ENCODE peak calls at places on chromosomes 2 and 18, in six cellular contexts. L, H, O, Y, K and Q are unnamed samples.

GRCh38 chr18:9951022-9951859 is 37.4 kb downstream of the VAPA start:
- DNase-seq in L (peak; percentile 43), H (peak; percentile 55), O (no peak), Y (no peak), K (peak; percentile 67), Q (no peak)

GRCh38 chr18:71887509-71887908 is 656.6 kb downstream of the CBLN2 start:
- DNase-seq in L (no peak), H (no peak), O (no peak), Y (no peak), K (no peak), Q (no peak)

GRCh38 chr2:53202063-53202462 is 565.5 kb upstream of the CHAC2 start:
- DNase-seq in L (peak; percentile 59), H (peak; percentile 54), O (peak; percentile 24), Y (no peak), K (peak; percentile 47), Q (no peak)

GRCh38 chr2:27133195-27133875 is 1.1 kb downstream of the PREB start:
- DNase-seq in L (no peak), H (no peak), O (no peak), Y (no peak), K (no peak), Q (no peak)

GRCh38 chr18:21735452-21736015 is 5.1 kb upstream of the MIB1 start:
- DNase-seq in L (no peak), H (no peak), O (peak; percentile 89), Y (no peak), K (peak; percentile 61), Q (no peak)

GRCh38 chr2:35510641-35511040 is 844.9 kb upstream of the CRIM1 start:
- DNase-seq in L (no peak), H (no peak), O (no peak), Y (no peak), K (peak; percentile 1), Q (no peak)

GRCh38 chr2:206856474-206856873 is 82.8 kb upstream of the CPO start:
- DNase-seq in L (peak; percentile 2), H (no peak), O (no peak), Y (no peak), K (peak; percentile 73), Q (no peak)

GRCh38 chr2:17303054-17303453 is 215.2 kb downstream of the RAD51AP2 start:
- DNase-seq in L (no peak), H (no peak), O (no peak), Y (no peak), K (peak; percentile 64), Q (no peak)

GRCh38 chr18:8501044-8501443 is 108.2 kb upstream of the RAB12 start:
- DNase-seq in L (no peak), H (no peak), O (no peak), Y (no peak), K (no peak), Q (no peak)

GRCh38 chr2:18834341-18834740 is 245.0 kb upstream of the NT5C1B start:
- DNase-seq in L (no peak), H (no peak), O (no peak), Y (no peak), K (peak; percentile 35), Q (no peak)

GRCh38 chr2:178531161-178531560 is 50.9 kb downstream of the PLEKHA3 start:
- DNase-seq in L (no peak), H (no peak), O (no peak), Y (no peak), K (no peak), Q (no peak)

GRCh38 chr2:117716505-117716904 is 98.0 kb upstream of the DDX18 start:
- DNase-seq in L (no peak), H (no peak), O (no peak), Y (no peak), K (no peak), Q (no peak)

GRCh38 chr18:47930086-47930843 is at the start of gene SMAD2:
- DNase-seq in L (no peak), H (peak; percentile 60), O (peak; percentile 87), Y (peak; percentile 23), K (peak; percentile 48), Q (no peak)

GRCh38 chr2:206443735-206444527 is 599 bp downstream of the ADAM23 start:
- DNase-seq in L (no peak), H (no peak), O (no peak), Y (no peak), K (peak; percentile 7), Q (peak; percentile 66)

GRCh38 chr2:7661532-7661931 is 744.3 kb downstream of the RNF144A start:
- DNase-seq in L (no peak), H (no peak), O (no peak), Y (no peak), K (no peak), Q (no peak)

GRCh38 chr2:160224060-160224459 is 24.0 kb upstream of the ITGB6 start:
- DNase-seq in L (peak; percentile 71), H (peak; percentile 84), O (no peak), Y (no peak), K (peak; percentile 96), Q (peak; percentile 55)

GRCh38 chr18:22871809-22872525 is 61.2 kb upstream of the RBBP8 start:
- DNase-seq in L (no peak), H (no peak), O (no peak), Y (no peak), K (peak; percentile 5), Q (no peak)

GRCh38 chr2:208999911-209000310 is 423.9 kb upstream of the MAP2 start:
- DNase-seq in L (no peak), H (no peak), O (no peak), Y (no peak), K (no peak), Q (no peak)

GRCh38 chr2:111116843-111117665 is 3.7 kb upstream of the BCL2L11 start:
- DNase-seq in L (no peak), H (peak; percentile 75), O (peak; percentile 90), Y (no peak), K (peak; percentile 43), Q (peak; percentile 52)

GRCh38 chr2:111119004-111119846 is 1.5 kb upstream of the BCL2L11 start:
- DNase-seq in L (no peak), H (no peak), O (peak; percentile 67), Y (no peak), K (no peak), Q (peak; percentile 40)

GRCh38 chr2:111118455-111119003 is 2.2 kb upstream of the BCL2L11 start:
- DNase-seq in L (no peak), H (no peak), O (peak; percentile 55), Y (no peak), K (no peak), Q (no peak)

GRCh38 chr2:111116016-111116746 is 4.5 kb upstream of the BCL2L11 start:
- DNase-seq in L (no peak), H (no peak), O (no peak), Y (no peak), K (no peak), Q (peak; percentile 28)

GRCh38 chr2:111117666-111118454 is 2.9 kb upstream of the BCL2L11 start:
- DNase-seq in L (peak; percentile 23), H (no peak), O (peak; percentile 65), Y (no peak), K (peak; percentile 68), Q (peak; percentile 33)
- H3K4me3 ChIP-seq in L (peak overlapping the region; percentile 57), H (peak overlapping the region; percentile 39), O (peak overlapping the region; percentile 82), Y (peak overlapping the region; percentile 86), K (peak overlapping the region; percentile 52), Q (no peak overlapping the region)

GRCh38 chr2:203399031-203399430 is 70.8 kb downstream of the ABI2 start:
- DNase-seq in L (no peak), H (no peak), O (no peak), Y (no peak), K (no peak), Q (no peak)

GRCh38 chr2:203395858-203396257 is 67.7 kb downstream of the ABI2 start:
- DNase-seq in L (no peak), H (no peak), O (no peak), Y (no peak), K (no peak), Q (no peak)

GRCh38 chr2:203396667-203397066 is 68.5 kb downstream of the ABI2 start:
- DNase-seq in L (no peak), H (no peak), O (no peak), Y (no peak), K (no peak), Q (no peak)

GRCh38 chr2:203394519-203395227 is 66.5 kb downstream of the ABI2 start:
- DNase-seq in L (no peak), H (no peak), O (no peak), Y (no peak), K (no peak), Q (no peak)
- TF ChIP-seq CTCF in L (no peak), H (peak; percentile 48), O (no peak), Y (no peak), K (peak; percentile 23), Q (peak; percentile 10)

GRCh38 chr18:907171-907879 is 2.7 kb downstream of the ADCYAP1 start:
- DNase-seq in L (no peak), H (no peak), O (no peak), Y (no peak), K (no peak), Q (no peak)

GRCh38 chr18:905307-905947 is 756 bp downstream of the ADCYAP1 start:
- DNase-seq in L (no peak), H (no peak), O (no peak), Y (no peak), K (no peak), Q (no peak)

GRCh38 chr18:905948-906415 is 1.3 kb downstream of the ADCYAP1 start:
- DNase-seq in L (no peak), H (no peak), O (no peak), Y (no peak), K (no peak), Q (no peak)

GRCh38 chr18:907880-908512 is 3.3 kb downstream of the ADCYAP1 start:
- DNase-seq in L (no peak), H (no peak), O (no peak), Y (no peak), K (no peak), Q (no peak)

DNA sequence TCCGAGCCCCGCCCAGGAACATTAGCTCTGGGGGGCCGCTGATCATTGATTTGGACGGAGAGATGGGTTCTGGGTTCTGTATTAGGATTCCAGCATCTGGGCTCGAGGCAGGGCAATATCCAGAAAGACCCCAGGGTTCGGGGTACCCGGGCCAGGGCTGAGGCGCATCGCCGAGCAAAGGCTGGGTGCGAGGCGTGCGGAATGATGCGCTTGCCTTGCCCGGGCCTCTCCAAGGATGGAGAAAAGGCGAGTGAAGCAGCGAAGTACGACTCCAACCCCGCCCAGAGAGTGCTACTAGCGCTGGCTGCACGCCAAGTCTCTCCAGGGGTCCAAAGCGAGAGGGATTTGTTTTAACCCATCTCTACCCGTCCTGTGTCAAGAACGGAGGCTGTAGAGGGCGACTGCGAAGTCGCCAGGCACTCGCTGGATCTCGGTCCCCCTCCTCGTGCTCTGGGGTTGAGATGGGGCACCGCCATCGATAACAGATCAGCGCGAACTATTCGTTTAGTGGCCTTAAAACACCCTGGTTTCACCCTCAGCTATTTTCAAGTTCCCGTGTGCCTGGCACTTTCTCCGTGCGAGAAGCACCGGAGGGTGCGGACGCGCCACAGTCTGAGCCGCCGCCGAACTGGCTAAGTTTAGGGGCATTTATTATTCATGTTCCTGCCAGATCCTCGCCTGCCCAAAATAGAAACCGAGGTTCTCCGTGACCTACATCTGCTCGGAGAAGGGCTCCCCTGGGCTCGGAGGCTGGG is 1.9 kb downstream of the ADCYAP1 start:
- DNase-seq in L (no peak), H (no peak), O (no peak), Y (no peak), K (no peak), Q (no peak)
- H3K27me3 ChIP-seq in L (peaks cover 78% of the 10 kb centered on the region), H (peaks cover 17% of the 10 kb centered on the region), O (peaks cover 57% of the 10 kb centered on the region), Y (peaks cover 33% of the 10 kb centered on the region), K (peaks cover 73% of the 10 kb centered on the region), Q (no peaks in the 10 kb centered on the region)

GRCh38 chr18:70621710-70622109 is 332.9 kb downstream of the SOCS6 start:
- DNase-seq in L (no peak), H (no peak), O (no peak), Y (no peak), K (no peak), Q (no peak)
- H3K4me3 ChIP-seq in L (no peak overlapping the region), H (no peak overlapping the region), O (no peak overlapping the region), Y (no peak overlapping the region), K (no peak overlapping the region), Q (no peak overlapping the region)